ENCODE peak calls at places on chromosomes 11 and 22, in eight cellular contexts. One of them, this sample, is unnamed. For H3K4me1, the result is how much of the 10 kb centered on the place peaks cover.

GRCh38 chr22:19533049-19533626 is 8.9 kb upstream of the CLDN5 start:
- DNase-seq in cardiac muscle cell: no peak
- DNase-seq in Caco-2: no peak
- DNase-seq in neural progenitor cell: no peak
- DNase-seq in stomach: no peak
- DNase-seq in colonic mucosa: no peak
- DNase-seq in left ventricle myocardium inferior: no peak
- DNase-seq in left lung: no peak
- DNase-seq in this sample: no peak

GRCh38 chr11:97909544-97910394 is 1111.0 kb upstream of the CNTN5 start:
- DNase-seq in cardiac muscle cell: peak
- DNase-seq in Caco-2: no peak
- DNase-seq in neural progenitor cell: no peak
- DNase-seq in stomach: no peak
- DNase-seq in colonic mucosa: no peak
- DNase-seq in left ventricle myocardium inferior: no peak
- DNase-seq in left lung: no peak
- DNase-seq in this sample: no peak

GRCh38 chr11:15053201-15053685 is 20.1 kb upstream of the CALCB start:
- DNase-seq in cardiac muscle cell: no peak
- DNase-seq in Caco-2: no peak
- DNase-seq in neural progenitor cell: no peak
- DNase-seq in stomach: no peak
- DNase-seq in colonic mucosa: no peak
- DNase-seq in left ventricle myocardium inferior: no peak
- DNase-seq in left lung: no peak
- DNase-seq in this sample: no peak

GRCh38 chr11:79332017-79332416 is 108.8 kb downstream of the TENM4 start:
- DNase-seq in cardiac muscle cell: peak
- DNase-seq in Caco-2: no peak
- DNase-seq in neural progenitor cell: no peak
- DNase-seq in stomach: no peak
- DNase-seq in colonic mucosa: no peak
- DNase-seq in left ventricle myocardium inferior: peak
- DNase-seq in left lung: no peak
- DNase-seq in this sample: peak

GRCh38 chr11:103013426-103013825 is 57.9 kb upstream of the MMP13 start:
- DNase-seq in cardiac muscle cell: no peak
- DNase-seq in Caco-2: no peak
- DNase-seq in neural progenitor cell: no peak
- DNase-seq in stomach: no peak
- DNase-seq in colonic mucosa: no peak
- DNase-seq in left ventricle myocardium inferior: no peak
- DNase-seq in left lung: no peak
- DNase-seq in this sample: no peak

GRCh38 chr22:24421428-24421931 is 5.9 kb upstream of the ADORA2A start:
- DNase-seq in cardiac muscle cell: no peak
- DNase-seq in Caco-2: peak
- DNase-seq in neural progenitor cell: peak
- DNase-seq in stomach: no peak
- DNase-seq in colonic mucosa: no peak
- DNase-seq in left ventricle myocardium inferior: no peak
- DNase-seq in left lung: no peak
- DNase-seq in this sample: no peak

GRCh38 chr11:76962583-76963416 is 71.4 kb upstream of the B3GNT6 start:
- DNase-seq in cardiac muscle cell: no peak
- DNase-seq in Caco-2: peak
- DNase-seq in neural progenitor cell: no peak
- DNase-seq in stomach: peak
- DNase-seq in colonic mucosa: peak
- DNase-seq in left ventricle myocardium inferior: no peak
- DNase-seq in left lung: no peak
- DNase-seq in this sample: no peak

GRCh38 chr11:107549253-107549953 is 16.1 kb downstream of the ALKBH8 start:
- DNase-seq in cardiac muscle cell: peak
- DNase-seq in Caco-2: no peak
- DNase-seq in neural progenitor cell: peak
- DNase-seq in stomach: no peak
- DNase-seq in colonic mucosa: peak
- DNase-seq in left ventricle myocardium inferior: no peak
- DNase-seq in left lung: no peak
- DNase-seq in this sample: no peak

GRCh38 chr11:43736502-43737193 is 56.1 kb downstream of the HSD17B12 start:
- DNase-seq in cardiac muscle cell: peak
- DNase-seq in Caco-2: no peak
- DNase-seq in neural progenitor cell: no peak
- DNase-seq in stomach: no peak
- DNase-seq in colonic mucosa: no peak
- DNase-seq in left ventricle myocardium inferior: no peak
- DNase-seq in left lung: no peak
- DNase-seq in this sample: no peak

GRCh38 chr22:44881246-44881600 is 128.6 kb downstream of the PHF21B start:
- DNase-seq in cardiac muscle cell: no peak
- DNase-seq in Caco-2: no peak
- DNase-seq in neural progenitor cell: no peak
- DNase-seq in stomach: no peak
- DNase-seq in colonic mucosa: no peak
- DNase-seq in left ventricle myocardium inferior: no peak
- DNase-seq in left lung: no peak
- DNase-seq in this sample: no peak

GRCh38 chr22:37627545-37627944 is 11.9 kb upstream of the SH3BP1 start:
- DNase-seq in cardiac muscle cell: no peak
- DNase-seq in Caco-2: no peak
- DNase-seq in neural progenitor cell: no peak
- DNase-seq in stomach: no peak
- DNase-seq in colonic mucosa: no peak
- DNase-seq in left ventricle myocardium inferior: no peak
- DNase-seq in left lung: no peak
- DNase-seq in this sample: no peak

GRCh38 chr11:130467116-130467990 is 18.9 kb downstream of the ADAMTS15 start:
- DNase-seq in cardiac muscle cell: peak
- DNase-seq in Caco-2: peak
- DNase-seq in neural progenitor cell: no peak
- DNase-seq in stomach: no peak
- DNase-seq in colonic mucosa: no peak
- DNase-seq in left ventricle myocardium inferior: no peak
- DNase-seq in left lung: no peak
- DNase-seq in this sample: no peak

GRCh38 chr11:63929616-63930015 is 9.2 kb upstream of the NAA40 start:
- DNase-seq in cardiac muscle cell: no peak
- DNase-seq in Caco-2: no peak
- DNase-seq in neural progenitor cell: no peak
- DNase-seq in stomach: no peak
- DNase-seq in colonic mucosa: no peak
- DNase-seq in left ventricle myocardium inferior: no peak
- DNase-seq in left lung: no peak
- DNase-seq in this sample: no peak

GRCh38 chr22:19679476-19680099 is 34.7 kb upstream of the SEPTIN5 start:
- DNase-seq in cardiac muscle cell: peak
- DNase-seq in Caco-2: no peak
- DNase-seq in neural progenitor cell: peak
- DNase-seq in stomach: peak
- DNase-seq in colonic mucosa: peak
- DNase-seq in left ventricle myocardium inferior: peak
- DNase-seq in left lung: no peak
- DNase-seq in this sample: peak

GRCh38 chr11:77806415-77806814 is 14.1 kb downstream of the RSF1 start:
- DNase-seq in cardiac muscle cell: no peak
- DNase-seq in Caco-2: no peak
- DNase-seq in neural progenitor cell: no peak
- DNase-seq in stomach: no peak
- DNase-seq in colonic mucosa: no peak
- DNase-seq in left ventricle myocardium inferior: no peak
- DNase-seq in left lung: no peak
- DNase-seq in this sample: no peak

GRCh38 chr11:10651579-10652361 is 41.8 kb downstream of the IRAG1 start:
- DNase-seq in cardiac muscle cell: no peak
- DNase-seq in Caco-2: no peak
- DNase-seq in neural progenitor cell: no peak
- DNase-seq in stomach: no peak
- DNase-seq in colonic mucosa: no peak
- DNase-seq in left ventricle myocardium inferior: no peak
- DNase-seq in left lung: no peak
- DNase-seq in this sample: no peak

GRCh38 chr11:28759311-28759710 is 651.1 kb downstream of the METTL15 start:
- DNase-seq in cardiac muscle cell: peak
- DNase-seq in Caco-2: peak
- DNase-seq in neural progenitor cell: no peak
- DNase-seq in stomach: peak
- DNase-seq in colonic mucosa: no peak
- DNase-seq in left ventricle myocardium inferior: no peak
- DNase-seq in left lung: no peak
- DNase-seq in this sample: no peak

GRCh38 chr11:47342036-47342803 is 10.3 kb downstream of the MYBPC3 start:
- DNase-seq in cardiac muscle cell: no peak
- DNase-seq in Caco-2: no peak
- DNase-seq in neural progenitor cell: no peak
- DNase-seq in stomach: no peak
- DNase-seq in colonic mucosa: no peak
- DNase-seq in left ventricle myocardium inferior: no peak
- DNase-seq in left lung: no peak
- DNase-seq in this sample: no peak

GRCh38 chr22:44574057-44574456 is 76.0 kb upstream of the RTL6 start:
- DNase-seq in cardiac muscle cell: peak
- DNase-seq in Caco-2: no peak
- DNase-seq in neural progenitor cell: no peak
- DNase-seq in stomach: peak
- DNase-seq in colonic mucosa: no peak
- DNase-seq in left ventricle myocardium inferior: no peak
- DNase-seq in left lung: peak
- DNase-seq in this sample: no peak

GRCh38 chr11:12812849-12813248 is 138.6 kb downstream of the TEAD1 start:
- DNase-seq in cardiac muscle cell: no peak
- DNase-seq in Caco-2: no peak
- DNase-seq in neural progenitor cell: no peak
- DNase-seq in stomach: no peak
- DNase-seq in colonic mucosa: no peak
- DNase-seq in left ventricle myocardium inferior: no peak
- DNase-seq in left lung: no peak
- DNase-seq in this sample: no peak
- H3K4me1 ChIP-seq in cardiac muscle cell: under half
- H3K4me1 ChIP-seq in Caco-2: half or more
- H3K4me1 ChIP-seq in neural progenitor cell: under half
- H3K4me1 ChIP-seq in stomach: half or more
- H3K4me1 ChIP-seq in colonic mucosa: under half
- H3K4me1 ChIP-seq in left ventricle myocardium inferior: half or more
- H3K4me1 ChIP-seq in left lung: under half
- H3K4me1 ChIP-seq in this sample: half or more

DNA sequence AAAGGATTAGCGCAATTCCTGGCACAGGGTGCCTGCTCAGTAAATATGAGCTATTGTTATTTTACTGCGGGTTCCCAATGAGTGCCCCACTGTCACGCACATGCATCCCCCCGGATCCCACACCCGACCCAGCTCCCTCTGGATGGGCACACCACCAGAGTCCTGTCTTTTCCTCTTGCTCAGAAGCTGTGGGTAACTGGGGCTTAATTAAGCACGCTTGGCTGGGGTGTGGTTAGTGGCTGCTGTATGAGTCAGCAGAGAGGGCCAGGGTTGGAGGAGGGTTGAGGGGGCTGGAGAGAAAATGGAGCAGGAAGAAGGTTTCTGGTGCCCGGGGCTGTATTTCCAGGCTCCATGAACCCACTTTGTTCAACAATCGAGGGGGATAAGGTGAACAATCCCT is 30.3 kb upstream of the NECTIN1 start:
- DNase-seq in cardiac muscle cell: peak
- DNase-seq in Caco-2: no peak
- DNase-seq in neural progenitor cell: no peak
- DNase-seq in stomach: no peak
- DNase-seq in colonic mucosa: no peak
- DNase-seq in left ventricle myocardium inferior: no peak
- DNase-seq in left lung: peak
- DNase-seq in this sample: no peak
- H3K4me3 ChIP-seq in cardiac muscle cell: no peak
- H3K4me3 ChIP-seq in Caco-2: no peak
- H3K4me3 ChIP-seq in neural progenitor cell: no peak
- H3K4me3 ChIP-seq in stomach: no peak
- H3K4me3 ChIP-seq in colonic mucosa: no peak
- H3K4me3 ChIP-seq in left ventricle myocardium inferior: no peak
- H3K4me3 ChIP-seq in left lung: no peak
- H3K4me3 ChIP-seq in this sample: no peak

GRCh38 chr11:111419181-111419580 is 40.1 kb upstream of the POU2AF1 start:
- DNase-seq in cardiac muscle cell: no peak
- DNase-seq in Caco-2: no peak
- DNase-seq in neural progenitor cell: no peak
- DNase-seq in stomach: no peak
- DNase-seq in colonic mucosa: no peak
- DNase-seq in left ventricle myocardium inferior: no peak
- DNase-seq in left lung: no peak
- DNase-seq in this sample: no peak
- H3K4me1 ChIP-seq in cardiac muscle cell: under half
- H3K4me1 ChIP-seq in Caco-2: under half
- H3K4me1 ChIP-seq in neural progenitor cell: under half
- H3K4me1 ChIP-seq in stomach: under half
- H3K4me1 ChIP-seq in colonic mucosa: under half
- H3K4me1 ChIP-seq in left ventricle myocardium inferior: under half
- H3K4me1 ChIP-seq in left lung: under half
- H3K4me1 ChIP-seq in this sample: under half

DNA sequence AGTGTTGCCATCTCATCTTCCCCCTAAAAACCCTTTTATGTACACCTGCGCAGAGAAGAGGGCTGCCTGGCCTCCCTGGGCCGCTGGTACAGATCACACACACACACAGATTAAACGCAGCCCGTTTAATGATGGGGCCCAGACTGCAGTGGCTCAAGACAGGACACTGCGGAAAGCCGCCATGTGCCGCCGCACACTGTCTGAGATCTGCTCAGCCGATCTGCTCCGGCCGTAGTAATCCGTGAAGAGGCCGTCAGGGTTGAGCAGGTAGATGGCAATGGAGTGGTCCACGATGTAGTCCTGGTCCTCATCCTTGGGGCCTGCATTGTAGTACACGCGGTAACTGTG is 2.0 kb downstream of the SCO2 start:
- DNase-seq in cardiac muscle cell: no peak
- DNase-seq in Caco-2: no peak
- DNase-seq in neural progenitor cell: no peak
- DNase-seq in stomach: no peak
- DNase-seq in colonic mucosa: no peak
- DNase-seq in left ventricle myocardium inferior: no peak
- DNase-seq in left lung: no peak
- DNase-seq in this sample: no peak
- H3K4me3 ChIP-seq in cardiac muscle cell: no peak
- H3K4me3 ChIP-seq in Caco-2: no peak
- H3K4me3 ChIP-seq in neural progenitor cell: no peak
- H3K4me3 ChIP-seq in stomach: no peak
- H3K4me3 ChIP-seq in colonic mucosa: no peak
- H3K4me3 ChIP-seq in left ventricle myocardium inferior: no peak
- H3K4me3 ChIP-seq in left lung: no peak
- H3K4me3 ChIP-seq in this sample: no peak

DNA sequence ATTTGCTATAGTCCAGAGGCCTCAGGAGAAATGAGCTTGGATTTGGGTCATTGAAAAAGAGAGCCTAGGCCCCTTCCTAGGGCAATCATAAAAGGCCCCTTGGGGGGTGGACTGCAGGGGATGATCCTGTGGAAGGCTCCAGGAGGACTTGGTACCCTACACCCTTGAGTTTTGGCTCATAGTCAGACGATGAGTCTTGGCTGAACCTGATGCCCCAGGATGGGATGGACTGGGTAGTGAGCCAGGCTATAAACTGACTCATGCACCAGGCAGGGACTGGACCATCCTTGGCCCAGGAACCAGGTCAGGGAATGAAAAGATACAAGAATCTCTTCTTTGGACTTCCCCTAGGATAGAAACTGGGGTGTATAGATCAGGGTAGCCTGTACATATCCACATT is 54.2 kb downstream of the NAV2 start:
- DNase-seq in cardiac muscle cell: no peak
- DNase-seq in Caco-2: no peak
- DNase-seq in neural progenitor cell: no peak
- DNase-seq in stomach: no peak
- DNase-seq in colonic mucosa: no peak
- DNase-seq in left ventricle myocardium inferior: no peak
- DNase-seq in left lung: no peak
- DNase-seq in this sample: no peak
- H3K4me1 ChIP-seq in cardiac muscle cell: under half
- H3K4me1 ChIP-seq in Caco-2: under half
- H3K4me1 ChIP-seq in neural progenitor cell: under half
- H3K4me1 ChIP-seq in stomach: half or more
- H3K4me1 ChIP-seq in colonic mucosa: under half
- H3K4me1 ChIP-seq in left ventricle myocardium inferior: half or more
- H3K4me1 ChIP-seq in left lung: under half
- H3K4me1 ChIP-seq in this sample: under half